ENCODE peak calls at places on chromosomes 5 and 9, in eight cellular contexts. J, M, K, E, R, F, X and A are unnamed samples.

GRCh38 chr9:20929276-20929675 is 102.2 kb downstream of the HACD4 start:
- DNase-seq in J (no peak), M (no peak), K (no peak), E (no peak), R (no peak), F (no peak), X (no peak), A (no peak)

GRCh38 chr5:140143521-140144258 is 18.0 kb downstream of the IGIP start:
- DNase-seq in J (no peak), M (no peak), K (no peak), E (no peak), R (no peak), F (no peak), X (no peak), A (no peak)

GRCh38 chr9:110975969-110976368 is 62.3 kb downstream of the LPAR1 start:
- DNase-seq in J (no peak), M (no peak), K (no peak), E (peak), R (no peak), F (no peak), X (no peak), A (no peak)

GRCh38 chr5:55108651-55109050 is 6.2 kb downstream of the GZMA start:
- DNase-seq in J (no peak), M (no peak), K (no peak), E (no peak), R (no peak), F (no peak), X (no peak), A (no peak)

GRCh38 chr9:134932171-134932570 is 14.5 kb upstream of the FCN1 start:
- DNase-seq in J (no peak), M (no peak), K (no peak), E (no peak), R (no peak), F (no peak), X (no peak), A (no peak)

GRCh38 chr5:38916802-38917201 is 71.0 kb downstream of the OSMR start:
- DNase-seq in J (no peak), M (no peak), K (no peak), E (no peak), R (no peak), F (no peak), X (no peak), A (no peak)

GRCh38 chr5:132086277-132086794 is 12.7 kb downstream of the CSF2 start:
- DNase-seq in J (peak), M (no peak), K (no peak), E (peak), R (no peak), F (no peak), X (no peak), A (no peak)

GRCh38 chr5:194102-194501 is 2.8 kb downstream of the LRRC14B start:
- DNase-seq in J (no peak), M (no peak), K (no peak), E (no peak), R (no peak), F (no peak), X (no peak), A (no peak)

GRCh38 chr9:79551999-79552398 is 19.8 kb upstream of the TLE4 start:
- DNase-seq in J (no peak), M (no peak), K (no peak), E (no peak), R (no peak), F (no peak), X (no peak), A (no peak)

GRCh38 chr9:107504585-107505455 is 15.3 kb upstream of the KLF4 start:
- DNase-seq in J (no peak), M (no peak), K (no peak), E (peak), R (peak), F (no peak), X (no peak), A (no peak)

GRCh38 chr5:141821430-141821925 is 56.7 kb downstream of the PCDH1 start:
- DNase-seq in J (no peak), M (no peak), K (peak), E (peak), R (no peak), F (no peak), X (no peak), A (no peak)

GRCh38 chr9:125982798-125983406 is 235.7 kb downstream of the PBX3 start:
- DNase-seq in J (no peak), M (no peak), K (no peak), E (no peak), R (no peak), F (no peak), X (no peak), A (no peak)

GRCh38 chr9:109014267-109015025 is 1.1 kb upstream of the CTNNAL1 start:
- DNase-seq in J (no peak), M (no peak), K (no peak), E (no peak), R (no peak), F (no peak), X (no peak), A (no peak)